ENCODE peak calls at places on chromosome 10, in nine cellular contexts. F is Panc1; L is brain microvascular endothelial cell; C is NCI-H1436; Q is left ventricle myocardium superior; G is hypothalamus; H is fibroblast of the conjunctiva; W is CD8-positive, alpha-beta T cell; N is stromal cell of bone marrow. M is an unnamed sample.

GRCh38 chr10:130411496-130412070 is 275.4 kb downstream of the GLRX3 start:
- DNase-seq in Q (no peak), N (no peak), G (no peak), F (no peak), C (no peak), H (no peak), L (no peak), W (no peak), M (no peak)

GRCh38 chr10:92553959-92554358 is 19.9 kb downstream of the IDE start:
- DNase-seq in H (no peak), N (no peak), G (no peak), L (no peak), Q (no peak), C (no peak), F (no peak), W (no peak), M (no peak)

GRCh38 chr10:17175551-17175950 is 25.9 kb downstream of the TRDMT1 start:
- DNase-seq in H (no peak), Q (no peak), C (no peak), W (no peak), L (peak), N (peak), F (no peak), G (no peak), M (no peak)

GRCh38 chr10:109902992-109903947 is 20.0 kb downstream of the XPNPEP1 start:
- DNase-seq in C (no peak), N (no peak), F (no peak), Q (no peak), W (no peak), L (no peak), G (no peak), H (no peak), M (no peak)

GRCh38 chr10:91875779-91876178 is 33.5 kb downstream of the FGFBP3 start:
- DNase-seq in H (no peak), C (no peak), N (no peak), W (no peak), L (no peak), Q (no peak), F (no peak), G (no peak), M (no peak)

GRCh38 chr10:116787893-116788665 is 45.7 kb upstream of the HSPA12A start:
- DNase-seq in W (peak), C (peak), G (peak), H (peak), Q (peak), N (no peak), F (no peak), L (peak), M (peak)

GRCh38 chr10:79073784-79074432 is 5.1 kb downstream of the ZMIZ1 start:
- DNase-seq in C (peak), L (peak), G (no peak), Q (peak), W (no peak), N (no peak), F (no peak), H (no peak), M (no peak)

GRCh38 chr10:121679916-121680315 is 81.7 kb upstream of the FGFR2 start:
- DNase-seq in W (no peak), N (no peak), G (no peak), L (no peak), F (no peak), Q (no peak), H (no peak), C (no peak), M (no peak)

GRCh38 chr10:61778137-61778536 is 115.4 kb downstream of the CABCOCO1 start:
- DNase-seq in G (no peak), Q (no peak), L (no peak), H (no peak), N (no peak), F (no peak), C (no peak), W (no peak), M (no peak)

GRCh38 chr10:124157286-124157685 is 63.9 kb upstream of the CHST15 start:
- DNase-seq in L (no peak), W (no peak), N (no peak), H (no peak), C (no peak), F (no peak), G (no peak), Q (no peak), M (no peak)

GRCh38 chr10:49539320-49539885 is 482 bp upstream of the ERCC6 start:
- DNase-seq in Q (peak), L (peak), H (peak), N (no peak), G (no peak), W (no peak), C (peak), F (peak), M (peak)

GRCh38 chr10:86899670-86900276 is 57.6 kb downstream of the MMRN2 start:
- DNase-seq in Q (no peak), F (peak), G (no peak), L (peak), C (peak), H (peak), W (no peak), N (peak), M (peak)

GRCh38 chr10:46265981-46266505 is 20.8 kb upstream of the ANTXRL start:
- DNase-seq in L (no peak), G (no peak), C (no peak), H (no peak), F (no peak), W (no peak), Q (no peak), N (no peak), M (no peak)

GRCh38 chr10:11397980-11398580 is 213.4 kb downstream of the USP6NL start:
- DNase-seq in G (no peak), L (no peak), Q (peak), F (no peak), C (no peak), W (no peak), N (peak), H (no peak), M (peak)

GRCh38 chr10:124180947-124181549 is 87.7 kb upstream of the CHST15 start:
- DNase-seq in F (no peak), L (peak), Q (no peak), H (no peak), C (no peak), G (no peak), N (peak), W (no peak), M (no peak)

GRCh38 chr10:108757946-108758345 is 1165.4 kb downstream of the XPNPEP1 start:
- DNase-seq in Q (no peak), G (no peak), H (no peak), W (no peak), N (no peak), C (no peak), L (no peak), F (no peak), M (no peak)

GRCh38 chr10:117502421-117503169 is 40.0 kb upstream of the EMX2 start:
- DNase-seq in C (no peak), L (no peak), G (no peak), Q (no peak), H (no peak), F (no peak), N (no peak), W (no peak), M (no peak)

GRCh38 chr10:19518632-19519031 is 297.6 kb upstream of the PLXDC2 start:
- DNase-seq in Q (no peak), C (no peak), F (no peak), L (no peak), G (no peak), W (no peak), N (no peak), H (no peak), M (no peak)

GRCh38 chr10:44357141-44357540 is 27.8 kb downstream of the CXCL12 start:
- DNase-seq in N (no peak), L (no peak), W (no peak), H (no peak), C (no peak), F (no peak), Q (no peak), G (no peak), M (no peak)

GRCh38 chr10:124428207-124428777 is 9.6 kb upstream of the OAT start:
- DNase-seq in F (no peak), Q (no peak), C (no peak), N (no peak), H (no peak), G (no peak), L (no peak), W (no peak), M (no peak)

GRCh38 chr10:124009616-124010015 is 83.8 kb downstream of the CHST15 start:
- DNase-seq in F (no peak), H (no peak), L (no peak), N (no peak), Q (no peak), C (no peak), W (no peak), G (no peak), M (no peak)

GRCh38 chr10:106285199-106285598 is 879.3 kb downstream of the SORCS1 start:
- DNase-seq in W (no peak), G (no peak), F (no peak), Q (no peak), L (peak), H (no peak), C (no peak), N (no peak), M (no peak)

GRCh38 chr10:70563230-70563629 is 39.3 kb downstream of the PRF1 start:
- DNase-seq in G (no peak), H (no peak), Q (no peak), W (no peak), F (no peak), C (no peak), L (no peak), N (no peak), M (no peak)

GRCh38 chr10:97406064-97406463 is 4.9 kb upstream of the RRP12 start:
- DNase-seq in L (no peak), F (no peak), H (no peak), N (no peak), W (no peak), Q (no peak), G (no peak), C (no peak), M (no peak)

GRCh38 chr10:42754155-42755027 is 28.2 kb upstream of the BMS1 start:
- DNase-seq in L (no peak), H (no peak), Q (peak), G (no peak), N (no peak), C (no peak), W (no peak), F (no peak), M (no peak)

M was measured in tibial nerve.